ENCODE peak calls at places on chromosomes 11 and 22, in six cellular contexts. E is Jurkat, Clone E6-1; V is NCI-H1092 treated with DMSO at 0.1 percent for 48 hours; Z is transverse colon; P is hypothalamus; B is GM19239. U is an unnamed sample.

GRCh38 chr11:19816817-19817216 is 104.2 kb downstream of the NAV2 start:
- DNase-seq in V (peak), P (no peak), E (no peak), Z (no peak), B (no peak), U (no peak)

GRCh38 chr11:66619080-66619554 is 2.7 kb downstream of the RBM14 start:
- DNase-seq in P (peak), B (peak), E (no peak), Z (no peak), V (no peak), U (no peak)

GRCh38 chr22:26568207-26568706 is 21.7 kb downstream of the TPST2 start:
- DNase-seq in Z (no peak), B (no peak), E (no peak), P (no peak), V (no peak), U (no peak)

GRCh38 chr11:60482361-60482760 is 10.2 kb upstream of the MS4A12 start:
- DNase-seq in P (no peak), E (no peak), Z (no peak), V (no peak), B (no peak), U (no peak)

GRCh38 chr11:69419662-69420061 is 61.8 kb upstream of the LINC01488 start:
- DNase-seq in Z (no peak), P (no peak), V (no peak), B (no peak), E (no peak), U (no peak)

GRCh38 chr11:68297812-68298658 is 14.4 kb upstream of the LRP5 start:
- DNase-seq in P (peak), B (peak), Z (peak), E (no peak), V (peak), U (peak)

GRCh38 chr11:8271106-8271886 is 7.6 kb upstream of the LMO1 start:
- DNase-seq in Z (no peak), E (no peak), V (no peak), B (no peak), P (no peak), U (no peak)

GRCh38 chr11:59654893-59655292 is 13.9 kb downstream of the PATL1 start:
- DNase-seq in V (no peak), P (no peak), B (no peak), Z (no peak), E (no peak), U (no peak)

GRCh38 chr22:48968201-48968959 is 859.3 kb downstream of the BRD1 start:
- DNase-seq in E (no peak), Z (peak), B (no peak), P (no peak), V (no peak), U (no peak)

GRCh38 chr22:50039669-50040458 is 18.2 kb downstream of the TTLL8 start:
- DNase-seq in Z (no peak), P (no peak), V (no peak), B (no peak), E (no peak), U (no peak)

GRCh38 chr11:30228323-30228884 is 2.4 kb upstream of the FSHB start:
- DNase-seq in P (no peak), Z (no peak), B (no peak), E (no peak), V (no peak), U (no peak)

GRCh38 chr11:47451990-47452389 is 3.1 kb upstream of the RAPSN start:
- DNase-seq in V (no peak), E (no peak), Z (no peak), P (no peak), B (no peak), U (no peak)

GRCh38 chr11:1706634-1707400 is 9.8 kb downstream of the KRTAP5-6 start:
- DNase-seq in Z (no peak), B (no peak), E (no peak), P (no peak), V (no peak), U (no peak)

GRCh38 chr22:43009444-43009843 is 5.5 kb downstream of the PACSIN2 start:
- DNase-seq in V (no peak), E (no peak), B (no peak), P (no peak), Z (no peak), U (no peak)